ENCODE peak calls at places on chromosomes 6 and 20, in nine cellular contexts. X is coronary artery; A is OCI-LY7; K is neural progenitor cell; E is effector memory CD4-positive, alpha-beta T cell; T is HepG2; G is K562; C is ascending aorta; R is mesendoderm. U is an unnamed sample.

GRCh38 chr20:58251979-58252591 is 23.6 kb upstream of the ANKRD60 start:
- DNase-seq in X (no peak), A (no peak), K (no peak), E (no peak), T (peak), G (peak), C (no peak), R (peak), U (peak)

GRCh38 chr6:38117281-38117680 is 297.8 kb downstream of the ZFAND3 start:
- DNase-seq in X (no peak), A (no peak), K (no peak), E (no peak), T (no peak), G (no peak), C (no peak), R (no peak), U (no peak)

GRCh38 chr20:61734733-61735502 is 330.8 kb downstream of the TAF4 start:
- DNase-seq in X (no peak), A (no peak), K (no peak), E (no peak), T (no peak), G (no peak), C (no peak), R (no peak), U (no peak)

GRCh38 chr6:84685983-84686584 is 78.3 kb downstream of the TBX18 start:
- DNase-seq in X (no peak), A (peak), K (peak), E (no peak), T (peak), G (peak), C (no peak), R (peak), U (peak)

GRCh38 chr6:3176562-3177355 is 19.4 kb upstream of the TUBB2A start:
- DNase-seq in X (no peak), A (no peak), K (no peak), E (no peak), T (peak), G (peak), C (no peak), R (peak), U (peak)

GRCh38 chr6:84033523-84034451 is at the start of gene MRAP2:
- DNase-seq in X (no peak), A (no peak), K (peak), E (no peak), T (no peak), G (peak), C (no peak), R (peak), U (peak)

GRCh38 chr6:11366934-11367637 is 134.6 kb upstream of the NEDD9 start:
- DNase-seq in X (no peak), A (no peak), K (peak), E (no peak), T (no peak), G (no peak), C (no peak), R (peak), U (no peak)

GRCh38 chr20:17227199-17227535 is 327 bp downstream of the PCSK2 start:
- DNase-seq in X (no peak), A (no peak), K (no peak), E (no peak), T (no peak), G (no peak), C (no peak), R (no peak), U (no peak)

GRCh38 chr6:85602100-85602499 is 8.4 kb upstream of the SNX14 start:
- DNase-seq in X (no peak), A (no peak), K (no peak), E (no peak), T (no peak), G (no peak), C (no peak), R (no peak), U (no peak)

GRCh38 chr6:148827421-148827820 is 80.6 kb downstream of the UST start:
- DNase-seq in X (no peak), A (no peak), K (no peak), E (no peak), T (no peak), G (no peak), C (no peak), R (no peak), U (no peak)

GRCh38 chr6:53741417-53741816 is 53.4 kb upstream of the LRRC1 start:
- DNase-seq in X (no peak), A (no peak), K (no peak), E (no peak), T (no peak), G (no peak), C (no peak), R (peak), U (no peak)

GRCh38 chr6:167968091-167968490 is 29.4 kb upstream of the KIF25 start:
- DNase-seq in X (no peak), A (peak), K (peak), E (no peak), T (peak), G (peak), C (no peak), R (peak), U (no peak)

GRCh38 chr6:15515660-15516375 is 147.0 kb downstream of the DTNBP1 start:
- DNase-seq in X (no peak), A (no peak), K (no peak), E (no peak), T (no peak), G (no peak), C (no peak), R (no peak), U (no peak)

GRCh38 chr6:28816909-28817807 is 106.6 kb downstream of the TRIM27 start:
- DNase-seq in X (no peak), A (no peak), K (peak), E (no peak), T (peak), G (peak), C (no peak), R (peak), U (no peak)

GRCh38 chr20:44776977-44777376 is 31.3 kb downstream of the KCNK15 start:
- DNase-seq in X (no peak), A (no peak), K (peak), E (no peak), T (peak), G (peak), C (no peak), R (peak), U (peak)

GRCh38 chr6:42352856-42353564 is 98.7 kb downstream of the TRERF1 start:
- DNase-seq in X (no peak), A (no peak), K (no peak), E (no peak), T (no peak), G (no peak), C (no peak), R (no peak), U (peak)

GRCh38 chr20:37299718-37300529 is 10.5 kb downstream of the MANBAL start:
- DNase-seq in X (no peak), A (no peak), K (no peak), E (no peak), T (peak), G (peak), C (no peak), R (no peak), U (no peak)

GRCh38 chr6:38708483-38708882 is 5.5 kb upstream of the GLO1 start:
- DNase-seq in X (no peak), A (no peak), K (no peak), E (no peak), T (no peak), G (no peak), C (no peak), R (no peak), U (no peak)

GRCh38 chr6:26055670-26056582 is 31.3 kb upstream of the HFE start:
- DNase-seq in X (peak), A (peak), K (peak), E (peak), T (peak), G (peak), C (peak), R (peak), U (peak)

GRCh38 chr6:79796197-79796596 is 151.2 kb downstream of the ELOVL4 start:
- DNase-seq in X (no peak), A (no peak), K (no peak), E (no peak), T (no peak), G (no peak), C (no peak), R (no peak), U (no peak)

GRCh38 chr20:9514461-9515210 is at the start of gene LAMP5:
- DNase-seq in X (no peak), A (no peak), K (peak), E (no peak), T (no peak), G (no peak), C (no peak), R (peak), U (no peak)

GRCh38 chr6:158869010-158869603 is 49.9 kb upstream of the EZR start:
- DNase-seq in X (peak), A (peak), K (peak), E (no peak), T (no peak), G (peak), C (no peak), R (peak), U (no peak)

GRCh38 chr6:37279366-37280134 is 21.6 kb upstream of the TMEM217 start:
- DNase-seq in X (no peak), A (no peak), K (no peak), E (no peak), T (no peak), G (no peak), C (no peak), R (no peak), U (no peak)

GRCh38 chr6:148186916-148187315 is 155.7 kb upstream of the SASH1 start:
- DNase-seq in X (no peak), A (no peak), K (no peak), E (no peak), T (no peak), G (no peak), C (no peak), R (no peak), U (no peak)

GRCh38 chr6:135935951-135936601 is 84.6 kb downstream of the PDE7B start:
- DNase-seq in X (no peak), A (no peak), K (no peak), E (no peak), T (no peak), G (no peak), C (no peak), R (no peak), U (peak)

GRCh38 chr6:39008737-39009136 is 39.8 kb upstream of the GLP1R start:
- DNase-seq in X (no peak), A (no peak), K (peak), E (no peak), T (no peak), G (no peak), C (no peak), R (peak), U (no peak)

GRCh38 chr20:53865905-53866786 is 204.2 kb downstream of the BCAS1 start:
- DNase-seq in X (no peak), A (peak), K (peak), E (no peak), T (peak), G (no peak), C (no peak), R (peak), U (peak)

GRCh38 chr20:25117961-25118360 is 36.0 kb upstream of the VSX1 start:
- DNase-seq in X (no peak), A (no peak), K (no peak), E (no peak), T (no peak), G (no peak), C (no peak), R (no peak), U (no peak)

DNA sequence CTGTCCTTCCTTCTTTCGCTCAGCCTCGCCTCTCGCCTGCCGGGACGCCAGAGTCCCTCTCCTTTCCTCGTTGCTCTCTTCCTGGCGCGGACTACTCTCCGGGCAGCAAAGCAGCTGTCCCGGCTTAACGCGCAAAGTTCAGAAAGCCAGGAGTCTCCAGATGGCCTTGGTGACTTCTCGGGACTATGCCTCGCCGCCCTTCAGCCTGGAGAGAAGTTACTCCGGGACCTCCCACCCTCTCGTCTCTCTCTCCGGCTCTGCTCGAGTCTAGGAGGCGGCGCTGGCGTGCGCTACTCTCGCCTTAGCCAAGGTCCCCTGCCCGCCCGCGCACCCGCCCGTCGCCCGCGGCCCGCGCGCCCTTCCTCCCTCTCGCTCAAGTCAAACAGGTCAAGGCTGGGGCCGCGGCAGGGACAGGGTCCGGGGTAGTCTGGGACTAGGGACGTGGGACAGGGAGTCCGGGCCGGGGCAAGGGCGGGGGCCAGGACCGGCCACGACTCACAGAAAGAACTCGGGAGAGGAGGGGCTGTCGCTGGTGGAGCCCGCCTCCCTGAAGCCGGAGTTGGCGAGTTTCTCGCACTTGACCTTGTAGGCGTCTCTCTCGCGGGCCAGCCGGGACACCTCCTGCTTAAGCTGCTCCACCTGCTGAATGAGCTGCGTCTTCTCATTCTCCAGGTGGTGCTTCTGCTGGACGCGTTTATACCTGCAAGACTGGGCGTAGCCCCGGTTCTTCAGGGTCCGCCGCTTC is 1.5 kb downstream of the MAFB start:
- DNase-seq in X (peak), A (no peak), K (peak), E (no peak), T (no peak), G (no peak), C (no peak), R (peak), U (peak)
- H3K27ac ChIP-seq in X (peak), A (no peak), K (no peak), E (no peak), T (no peak), G (no peak), C (peak), R (no peak), U (peak)

GRCh38 chr6:14440891-14441358 is 323.4 kb downstream of the CD83 start:
- DNase-seq in X (no peak), A (no peak), K (no peak), E (no peak), T (no peak), G (no peak), C (no peak), R (no peak), U (no peak)
- H3K27ac ChIP-seq in X (peak), A (no peak), K (peak), E (no peak), T (no peak), G (no peak), C (peak), R (no peak), U (no peak)

GRCh38 chr6:43517503-43518357 is 841 bp downstream of the POLR1C start:
- DNase-seq in X (no peak), A (peak), K (no peak), E (no peak), T (no peak), G (no peak), C (no peak), R (peak), U (no peak)
- H3K27ac ChIP-seq in X (peak), A (peak), K (no peak), E (peak), T (peak), G (peak), C (peak), R (no peak), U (peak)

GRCh38 chr6:52610745-52611355 is 34.0 kb upstream of the TRAM2 start:
- DNase-seq in X (no peak), A (no peak), K (no peak), E (no peak), T (peak), G (no peak), C (no peak), R (peak), U (peak)

GRCh38 chr6:52612336-52613096 is 35.7 kb upstream of the TRAM2 start:
- DNase-seq in X (no peak), A (no peak), K (no peak), E (no peak), T (no peak), G (no peak), C (no peak), R (peak), U (no peak)

GRCh38 chr6:52605610-52606185 is 28.8 kb upstream of the TRAM2 start:
- DNase-seq in X (no peak), A (no peak), K (no peak), E (no peak), T (no peak), G (no peak), C (no peak), R (no peak), U (no peak)

GRCh38 chr6:52611833-52612232 is 35.0 kb upstream of the TRAM2 start:
- DNase-seq in X (no peak), A (no peak), K (no peak), E (no peak), T (no peak), G (peak), C (no peak), R (peak), U (no peak)

DNA sequence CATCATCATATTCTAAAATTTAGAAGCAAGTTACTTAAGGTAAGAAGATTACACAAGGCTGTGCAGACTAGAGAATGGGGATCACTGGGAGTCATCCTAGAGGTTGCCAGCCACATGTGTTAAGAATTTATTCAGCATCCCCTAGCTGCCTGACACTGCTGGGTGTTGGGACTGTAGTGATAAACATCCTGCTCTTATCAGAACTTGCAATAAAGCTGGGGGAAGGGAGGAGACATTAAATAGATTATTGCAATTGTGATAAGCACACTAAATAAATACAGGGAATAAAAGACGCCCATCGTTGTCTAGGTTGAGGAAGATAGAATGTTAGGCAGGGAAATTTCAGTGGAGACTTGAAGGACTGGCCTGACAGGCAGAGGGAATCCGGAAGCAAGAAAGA is 33.1 kb upstream of the TRAM2 start:
- DNase-seq in X (no peak), A (no peak), K (no peak), E (no peak), T (no peak), G (no peak), C (no peak), R (peak), U (no peak)
- H3K27ac ChIP-seq in X (no peak), A (no peak), K (no peak), E (no peak), T (no peak), G (no peak), C (no peak), R (no peak), U (no peak)

DNA sequence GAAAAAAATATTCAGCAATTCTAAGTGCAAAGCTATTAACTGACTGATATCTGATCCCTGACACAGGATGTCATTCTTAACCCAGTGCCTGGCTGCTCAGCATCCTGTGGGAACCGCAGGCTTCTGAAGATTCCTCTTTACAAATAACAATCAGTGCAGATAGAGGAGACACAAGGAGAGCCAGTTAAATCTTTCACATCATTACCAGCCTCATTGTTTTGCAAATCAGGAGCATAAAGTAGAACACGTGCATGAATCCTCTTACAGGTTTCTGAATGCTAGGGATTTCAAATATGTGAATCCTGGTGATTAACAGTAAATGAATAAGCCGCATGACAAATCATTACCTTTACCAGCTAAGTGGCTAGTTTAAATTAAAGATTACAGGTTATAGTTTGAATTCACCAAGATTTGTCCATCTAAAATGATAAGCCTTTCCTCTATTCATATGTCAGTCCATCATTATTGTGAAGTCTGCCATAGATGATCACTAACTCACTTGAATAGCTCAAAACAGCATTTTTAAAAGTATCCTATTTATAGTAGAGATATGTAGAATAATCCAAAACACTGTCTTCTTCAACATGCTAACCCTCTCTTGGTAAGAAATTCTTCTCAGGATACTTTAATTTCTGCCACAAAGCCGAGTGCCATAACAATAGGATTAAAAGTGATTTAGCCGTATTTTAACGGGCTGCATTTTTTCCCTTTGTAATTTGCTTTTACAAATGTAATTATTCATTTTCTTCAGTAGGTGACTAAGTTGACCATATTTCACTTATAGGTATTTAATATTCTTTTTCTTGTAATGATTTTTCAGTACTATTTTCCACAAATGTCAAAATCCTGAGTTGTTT is 367.3 kb upstream of the EPHA7 start:
- DNase-seq in X (no peak), A (no peak), K (peak), E (no peak), T (no peak), G (no peak), C (no peak), R (peak), U (no peak)
- H3K27ac ChIP-seq in X (no peak), A (no peak), K (peak), E (no peak), T (no peak), G (no peak), C (no peak), R (no peak), U (no peak)

U was measured in RWPE1.